ENCODE peak calls at places on chromosomes 13 and 19, in ten cellular contexts. B is pancreas, O is ELF-1, W is amygdala, U is GDM1, I is NCI-H460, Z is colonic mucosa, L is substantia nigra, T is Calu3, G is activated gamma-delta T cell. R is an unnamed sample.

GRCh38 chr13:98503175-98504028 is 73.5 kb downstream of the STK24 start:
- DNase-seq in B (no peak), O (no peak), W (no peak), U (no peak), I (no peak), Z (no peak), L (no peak), T (no peak), G (no peak), R (no peak)

GRCh38 chr13:75555836-75556235 is 6.2 kb downstream of the UCHL3 start:
- DNase-seq in B (no peak), O (no peak), W (no peak), U (no peak), I (no peak), Z (no peak), L (no peak), T (no peak), G (no peak), R (no peak)

GRCh38 chr19:17322854-17323253 is 11.8 kb downstream of the ANO8 start:
- DNase-seq in B (no peak), O (no peak), W (peak; percentile 11), U (no peak), I (no peak), Z (peak; percentile 34), L (no peak), T (no peak), G (no peak), R (no peak)

GRCh38 chr19:37082307-37082706 is 4.1 kb downstream of the ZNF420 start:
- DNase-seq in B (no peak), O (no peak), W (no peak), U (no peak), I (no peak), Z (no peak), L (no peak), T (no peak), G (no peak), R (no peak)

GRCh38 chr13:33838567-33839131 is 20.7 kb downstream of the RFC3 start:
- DNase-seq in B (no peak), O (no peak), W (no peak), U (no peak), I (no peak), Z (no peak), L (no peak), T (no peak), G (no peak), R (no peak)

GRCh38 chr13:71880753-71881541 is 13.9 kb upstream of the DACH1 start:
- DNase-seq in B (no peak), O (no peak), W (no peak), U (no peak), I (no peak), Z (no peak), L (no peak), T (no peak), G (no peak), R (no peak)

GRCh38 chr19:41299755-41300089 is 10.2 kb upstream of the CCDC97 start:
- DNase-seq in B (no peak), O (no peak), W (no peak), U (no peak), I (no peak), Z (no peak), L (no peak), T (no peak), G (no peak), R (no peak)

GRCh38 chr19:5693195-5694166 is 3.4 kb downstream of the RPL36 start:
- DNase-seq in B (peak; percentile 56), O (no peak), W (no peak), U (no peak), I (no peak), Z (no peak), L (no peak), T (no peak), G (no peak), R (no peak)

GRCh38 chr19:18684642-18684993 is 1.1 kb downstream of the CRTC1 start:
- DNase-seq in B (peak; percentile 36), O (no peak), W (no peak), U (no peak), I (no peak), Z (no peak), L (no peak), T (no peak), G (no peak), R (no peak)

GRCh38 chr19:10706990-10707389 is 5.8 kb downstream of the QTRT1 start:
- DNase-seq in B (no peak), O (no peak), W (no peak), U (no peak), I (no peak), Z (no peak), L (no peak), T (no peak), G (no peak), R (no peak)

GRCh38 chr19:37829526-37829925 is 50.1 kb upstream of the ZNF573 start:
- DNase-seq in B (no peak), O (no peak), W (no peak), U (no peak), I (no peak), Z (no peak), L (no peak), T (no peak), G (no peak), R (no peak)

GRCh38 chr13:27621366-27622101 is at the start of gene POLR1D:
- DNase-seq in B (peak; percentile 95), O (peak; percentile 89), W (peak; percentile 62), U (peak; percentile 91), I (peak; percentile 54), Z (peak; percentile 89), L (peak; percentile 22), T (peak; percentile 88), G (peak; percentile 68), R (peak; percentile 97)

GRCh38 chr13:99086149-99086868 is 108.4 kb upstream of the DOCK9 start:
- DNase-seq in B (peak; percentile 74), O (no peak), W (no peak), U (no peak), I (peak; percentile 20), Z (peak; percentile 53), L (no peak), T (peak; percentile 24), G (peak; percentile 70), R (peak; percentile 61)

GRCh38 chr13:62356977-62357376 is 941.3 kb upstream of the PCDH20 start:
- DNase-seq in B (no peak), O (no peak), W (no peak), U (no peak), I (no peak), Z (no peak), L (no peak), T (no peak), G (no peak), R (no peak)

GRCh38 chr13:82147526-82147925 is 1734.7 kb downstream of the SLITRK1 start:
- DNase-seq in B (no peak), O (no peak), W (no peak), U (no peak), I (no peak), Z (no peak), L (no peak), T (no peak), G (no peak), R (no peak)

GRCh38 chr13:99905814-99906213 is 65.8 kb downstream of the ZIC5 start:
- DNase-seq in B (no peak), O (no peak), W (no peak), U (no peak), I (no peak), Z (no peak), L (no peak), T (no peak), G (no peak), R (no peak)